ENCODE peak calls at places on chromosomes 3 and 15, in ten cellular contexts. F is ureter, A is activated T-helper 1 cell treated with Interleukin-2 at 50 U/mL for 16 hours, E is HAP-1, Y is mesenchymal stem cell, H is NAMALWA, Z is endothelial cell of umbilical vein, B is foreskin fibroblast, W is left cardiac atrium, G is AG04450. C is an unnamed sample.

GRCh38 chr15:78810377-78811123 is 714 bp downstream of the ADAMTS7 start:
- DNase-seq in W (peak; percentile 76), F (peak; percentile 62), E (peak; percentile 48), B (peak; percentile 68), G (no peak), H (no peak), A (no peak), Y (peak; percentile 73), Z (peak; percentile 45), C (peak; percentile 54)

GRCh38 chr15:72319360-72319984 is 485 bp downstream of the CELF6 start:
- DNase-seq in F (peak; percentile 62), Z (peak; percentile 53), W (peak; percentile 79), E (peak; percentile 78), A (peak; percentile 21), H (no peak), G (no peak), Y (peak; percentile 66), B (peak; percentile 82), C (peak; percentile 72)

GRCh38 chr3:126216416-126216815 is 36.0 kb upstream of the ALDH1L1 start:
- DNase-seq in F (no peak), A (no peak), B (peak; percentile 57), G (peak; percentile 15), Y (no peak), E (no peak), W (no peak), H (no peak), Z (no peak), C (no peak)

GRCh38 chr15:39426552-39427532 is 154.0 kb upstream of the THBS1 start:
- DNase-seq in F (no peak), H (peak; percentile 37), B (peak; percentile 6), E (no peak), Y (peak; percentile 52), G (no peak), A (peak; percentile 23), Z (no peak), W (peak; percentile 70), C (peak; percentile 98)

GRCh38 chr3:63519426-63519825 is 133.0 kb upstream of the SNTN start:
- DNase-seq in Z (no peak), E (no peak), F (no peak), W (no peak), H (no peak), B (peak; percentile 29), Y (no peak), G (no peak), A (no peak), C (no peak)

GRCh38 chr3:128746881-128747280 is 20.9 kb downstream of the RAB7A start:
- DNase-seq in A (no peak), Z (no peak), G (no peak), W (no peak), H (no peak), E (no peak), F (no peak), Y (no peak), B (no peak), C (no peak)

GRCh38 chr15:96560246-96560895 is 229.9 kb downstream of the NR2F2 start:
- DNase-seq in F (no peak), Z (no peak), W (no peak), G (no peak), H (no peak), B (peak; percentile 2), A (no peak), Y (no peak), E (no peak), C (no peak)

GRCh38 chr3:190989213-190989612 is 126.7 kb upstream of the GMNC start:
- DNase-seq in H (no peak), B (no peak), E (no peak), Z (no peak), A (no peak), W (no peak), Y (no peak), F (no peak), G (no peak), C (no peak)

GRCh38 chr3:143977326-143978262 is 6.0 kb downstream of the DIPK2A start:
- DNase-seq in E (peak; percentile 39), W (no peak), F (no peak), H (peak; percentile 52), B (peak; percentile 44), A (no peak), Z (no peak), Y (no peak), G (no peak), C (peak; percentile 73)

GRCh38 chr3:159806412-159806811 is 182.2 kb upstream of the IL12A start:
- DNase-seq in B (peak; percentile 77), E (no peak), Y (peak; percentile 59), H (no peak), A (no peak), G (no peak), W (peak; percentile 53), F (no peak), Z (no peak), C (no peak)

GRCh38 chr15:50218691-50219090 is 36.7 kb downstream of the SLC27A2 start:
- DNase-seq in B (no peak), G (no peak), H (no peak), Z (peak; percentile 50), W (no peak), E (no peak), F (no peak), Y (no peak), A (no peak), C (no peak)

GRCh38 chr15:91694829-91695205 is 158.7 kb upstream of the SLCO3A1 start:
- DNase-seq in B (peak; percentile 7), G (peak; percentile 15), F (peak; percentile 74), W (peak; percentile 64), H (no peak), Z (no peak), E (no peak), A (no peak), Y (no peak), C (peak; percentile 25)

C was measured in NB4.